ENCODE peak calls at places on chromosomes 11 and 22, in four cellular contexts. One of them, this sample, is unnamed.

GRCh38 chr11:40376346-40376745 is 1083.1 kb downstream of the LRRC4C start:
- DNase-seq in GM13977: no peak
- DNase-seq in glutamatergic neuron: no peak
- DNase-seq in endothelial cell: no peak
- DNase-seq in this sample: no peak

GRCh38 chr11:114953039-114953438 is 274.7 kb downstream of the NXPE2 start:
- DNase-seq in GM13977: no peak
- DNase-seq in glutamatergic neuron: no peak
- DNase-seq in endothelial cell: no peak
- DNase-seq in this sample: peak

GRCh38 chr11:80441821-80442220 is 1001.0 kb upstream of the TENM4 start:
- DNase-seq in GM13977: no peak
- DNase-seq in glutamatergic neuron: no peak
- DNase-seq in endothelial cell: no peak
- DNase-seq in this sample: no peak

GRCh38 chr22:37739000-37739399 is 42.2 kb downstream of the TRIOBP start:
- DNase-seq in GM13977: no peak
- DNase-seq in glutamatergic neuron: peak
- DNase-seq in endothelial cell: no peak
- DNase-seq in this sample: no peak

GRCh38 chr22:30697975-30698374 is 3.3 kb downstream of the OSBP2 start:
- DNase-seq in GM13977: no peak
- DNase-seq in glutamatergic neuron: no peak
- DNase-seq in endothelial cell: no peak
- DNase-seq in this sample: no peak

GRCh38 chr11:25902476-25902875 is 429.5 kb upstream of the ANO3 start:
- DNase-seq in GM13977: no peak
- DNase-seq in glutamatergic neuron: no peak
- DNase-seq in endothelial cell: no peak
- DNase-seq in this sample: no peak

GRCh38 chr22:19361501-19362103 is 69.9 kb downstream of the HIRA start:
- DNase-seq in GM13977: peak
- DNase-seq in glutamatergic neuron: no peak
- DNase-seq in endothelial cell: no peak
- DNase-seq in this sample: no peak

GRCh38 chr11:36131719-36132349 is 157.4 kb downstream of the COMMD9 start:
- DNase-seq in GM13977: peak
- DNase-seq in glutamatergic neuron: peak
- DNase-seq in endothelial cell: peak
- DNase-seq in this sample: peak

GRCh38 chr11:91081440-91082088 is 858.7 kb upstream of the CHORDC1 start:
- DNase-seq in GM13977: no peak
- DNase-seq in glutamatergic neuron: peak
- DNase-seq in endothelial cell: no peak
- DNase-seq in this sample: peak

GRCh38 chr22:46097268-46097900 is 52.9 kb upstream of the PPARA start:
- DNase-seq in GM13977: no peak
- DNase-seq in glutamatergic neuron: no peak
- DNase-seq in endothelial cell: no peak
- DNase-seq in this sample: no peak

GRCh38 chr22:46098525-46099475 is 51.5 kb upstream of the PPARA start:
- DNase-seq in GM13977: no peak
- DNase-seq in glutamatergic neuron: no peak
- DNase-seq in endothelial cell: no peak
- DNase-seq in this sample: no peak

GRCh38 chr22:46102159-46102558 is 48.2 kb upstream of the PPARA start:
- DNase-seq in GM13977: no peak
- DNase-seq in glutamatergic neuron: no peak
- DNase-seq in endothelial cell: no peak
- DNase-seq in this sample: no peak

GRCh38 chr22:46100401-46101105 is 49.8 kb upstream of the PPARA start:
- DNase-seq in GM13977: no peak
- DNase-seq in glutamatergic neuron: no peak
- DNase-seq in endothelial cell: no peak
- DNase-seq in this sample: no peak

GRCh38 chr22:46099740-46100139 is 50.6 kb upstream of the PPARA start:
- DNase-seq in GM13977: no peak
- DNase-seq in glutamatergic neuron: no peak
- DNase-seq in endothelial cell: no peak
- DNase-seq in this sample: no peak
- TF ChIP-seq CTCF in GM13977: no peak
- TF ChIP-seq CTCF in glutamatergic neuron: no peak
- TF ChIP-seq CTCF in endothelial cell: no peak
- TF ChIP-seq CTCF in this sample: no peak

GRCh38 chr11:123434262-123434661 is 4.2 kb downstream of the GRAMD1B start:
- DNase-seq in GM13977: peak
- DNase-seq in glutamatergic neuron: peak
- DNase-seq in endothelial cell: peak
- DNase-seq in this sample: peak
- TF ChIP-seq CTCF in GM13977: peak
- TF ChIP-seq CTCF in glutamatergic neuron: no peak
- TF ChIP-seq CTCF in endothelial cell: peak
- TF ChIP-seq CTCF in this sample: peak

GRCh38 chr22:21984793-21985192 is 2.2 kb upstream of the TOP3B start:
- DNase-seq in GM13977: peak
- DNase-seq in glutamatergic neuron: peak
- DNase-seq in endothelial cell: peak
- DNase-seq in this sample: no peak
- TF ChIP-seq CTCF in GM13977: peak
- TF ChIP-seq CTCF in glutamatergic neuron: peak
- TF ChIP-seq CTCF in endothelial cell: peak
- TF ChIP-seq CTCF in this sample: peak

GRCh38 chr11:8333431-8334401 is 70.0 kb upstream of the LMO1 start:
- DNase-seq in GM13977: no peak
- DNase-seq in glutamatergic neuron: no peak
- DNase-seq in endothelial cell: no peak
- DNase-seq in this sample: peak
- TF ChIP-seq CTCF in GM13977: no peak
- TF ChIP-seq CTCF in glutamatergic neuron: no peak
- TF ChIP-seq CTCF in endothelial cell: no peak
- TF ChIP-seq CTCF in this sample: peak

DNA sequence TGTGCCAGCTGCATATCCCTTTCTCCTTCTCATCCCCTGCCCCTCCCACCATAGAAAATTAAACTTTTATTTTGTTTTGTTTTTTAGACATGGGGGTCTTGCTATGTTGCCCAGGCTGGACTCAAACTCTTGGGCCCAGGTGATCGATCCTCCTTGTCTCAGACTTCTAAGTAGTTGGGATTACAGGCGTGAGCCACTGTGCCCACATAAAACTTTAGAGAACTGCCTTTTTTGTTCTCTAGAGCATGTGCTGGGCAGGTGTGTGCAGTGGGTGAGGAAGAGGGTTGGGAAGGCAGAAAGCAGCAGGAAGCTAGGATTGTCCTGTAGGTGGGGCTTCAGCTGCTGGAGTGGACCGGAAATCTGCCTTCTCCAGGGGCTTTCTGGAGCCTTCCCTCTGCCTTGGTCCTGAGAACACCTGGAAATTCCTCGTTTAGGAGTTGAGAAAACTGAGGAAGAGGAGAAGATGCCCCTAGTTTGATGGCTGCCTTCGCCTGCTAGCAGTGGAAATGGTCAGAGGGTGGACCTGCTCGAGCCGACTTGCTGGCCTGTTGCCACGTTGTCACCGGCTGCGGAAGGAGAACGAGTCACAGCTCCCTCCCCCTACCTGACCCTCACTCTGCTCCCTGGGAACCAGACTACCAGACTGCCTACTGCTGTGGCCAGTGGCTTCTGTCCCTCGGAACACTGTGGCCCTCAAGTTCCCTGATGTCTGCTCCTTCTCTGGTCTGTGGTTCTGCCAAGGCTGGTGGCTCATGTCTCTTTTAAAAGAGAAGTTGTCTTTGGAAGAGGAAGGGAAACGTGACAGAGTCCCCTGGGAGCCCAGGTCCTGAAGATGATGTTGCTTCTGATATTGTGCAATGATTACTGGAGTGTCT is 4.0 kb downstream of the ST14 start:
- DNase-seq in GM13977: no peak
- DNase-seq in glutamatergic neuron: no peak
- DNase-seq in endothelial cell: no peak
- DNase-seq in this sample: no peak
- TF ChIP-seq CTCF in GM13977: no peak
- TF ChIP-seq CTCF in glutamatergic neuron: no peak
- TF ChIP-seq CTCF in endothelial cell: no peak
- TF ChIP-seq CTCF in this sample: no peak

GRCh38 chr11:27807594-27807993 is 107.3 kb upstream of the BDNF start:
- DNase-seq in GM13977: no peak
- DNase-seq in glutamatergic neuron: no peak
- DNase-seq in endothelial cell: no peak
- DNase-seq in this sample: no peak
- TF ChIP-seq CTCF in GM13977: no peak
- TF ChIP-seq CTCF in glutamatergic neuron: no peak
- TF ChIP-seq CTCF in endothelial cell: no peak
- TF ChIP-seq CTCF in this sample: no peak

GRCh38 chr11:69438286-69438920 is 43.1 kb upstream of the LINC01488 start:
- DNase-seq in GM13977: no peak
- DNase-seq in glutamatergic neuron: no peak
- DNase-seq in endothelial cell: no peak
- DNase-seq in this sample: no peak

GRCh38 chr11:69437876-69438205 is 43.6 kb upstream of the LINC01488 start:
- DNase-seq in GM13977: no peak
- DNase-seq in glutamatergic neuron: no peak
- DNase-seq in endothelial cell: no peak
- DNase-seq in this sample: no peak

GRCh38 chr11:69436041-69436982 is 45.2 kb upstream of the LINC01488 start:
- DNase-seq in GM13977: no peak
- DNase-seq in glutamatergic neuron: no peak
- DNase-seq in endothelial cell: no peak
- DNase-seq in this sample: no peak

GRCh38 chr11:69435161-69435990 is 46.1 kb upstream of the LINC01488 start:
- DNase-seq in GM13977: no peak
- DNase-seq in glutamatergic neuron: no peak
- DNase-seq in endothelial cell: no peak
- DNase-seq in this sample: no peak

GRCh38 chr11:69437001-69437875 is 44.2 kb upstream of the LINC01488 start:
- DNase-seq in GM13977: no peak
- DNase-seq in glutamatergic neuron: no peak
- DNase-seq in endothelial cell: no peak
- DNase-seq in this sample: no peak
- TF ChIP-seq CTCF in GM13977: no peak
- TF ChIP-seq CTCF in glutamatergic neuron: no peak
- TF ChIP-seq CTCF in endothelial cell: no peak
- TF ChIP-seq CTCF in this sample: no peak

GRCh38 chr11:121104223-121104831 is 3.3 kb downstream of the TECTA start:
- DNase-seq in GM13977: no peak
- DNase-seq in glutamatergic neuron: no peak
- DNase-seq in endothelial cell: peak
- DNase-seq in this sample: no peak
- TF ChIP-seq CTCF in GM13977: peak
- TF ChIP-seq CTCF in glutamatergic neuron: peak
- TF ChIP-seq CTCF in endothelial cell: peak
- TF ChIP-seq CTCF in this sample: peak

GRCh38 chr11:61578819-61579218 is 2.1 kb downstream of the SYT7 start:
- DNase-seq in GM13977: no peak
- DNase-seq in glutamatergic neuron: no peak
- DNase-seq in endothelial cell: no peak
- DNase-seq in this sample: no peak

GRCh38 chr11:61579398-61580291 is 1.2 kb downstream of the SYT7 start:
- DNase-seq in GM13977: no peak
- DNase-seq in glutamatergic neuron: no peak
- DNase-seq in endothelial cell: no peak
- DNase-seq in this sample: peak

GRCh38 chr11:61580292-61580888 is 486 bp downstream of the SYT7 start:
- DNase-seq in GM13977: no peak
- DNase-seq in glutamatergic neuron: no peak
- DNase-seq in endothelial cell: peak
- DNase-seq in this sample: no peak

GRCh38 chr11:61581931-61582330 is 1.1 kb upstream of the SYT7 start:
- DNase-seq in GM13977: no peak
- DNase-seq in glutamatergic neuron: no peak
- DNase-seq in endothelial cell: no peak
- DNase-seq in this sample: no peak

DNA sequence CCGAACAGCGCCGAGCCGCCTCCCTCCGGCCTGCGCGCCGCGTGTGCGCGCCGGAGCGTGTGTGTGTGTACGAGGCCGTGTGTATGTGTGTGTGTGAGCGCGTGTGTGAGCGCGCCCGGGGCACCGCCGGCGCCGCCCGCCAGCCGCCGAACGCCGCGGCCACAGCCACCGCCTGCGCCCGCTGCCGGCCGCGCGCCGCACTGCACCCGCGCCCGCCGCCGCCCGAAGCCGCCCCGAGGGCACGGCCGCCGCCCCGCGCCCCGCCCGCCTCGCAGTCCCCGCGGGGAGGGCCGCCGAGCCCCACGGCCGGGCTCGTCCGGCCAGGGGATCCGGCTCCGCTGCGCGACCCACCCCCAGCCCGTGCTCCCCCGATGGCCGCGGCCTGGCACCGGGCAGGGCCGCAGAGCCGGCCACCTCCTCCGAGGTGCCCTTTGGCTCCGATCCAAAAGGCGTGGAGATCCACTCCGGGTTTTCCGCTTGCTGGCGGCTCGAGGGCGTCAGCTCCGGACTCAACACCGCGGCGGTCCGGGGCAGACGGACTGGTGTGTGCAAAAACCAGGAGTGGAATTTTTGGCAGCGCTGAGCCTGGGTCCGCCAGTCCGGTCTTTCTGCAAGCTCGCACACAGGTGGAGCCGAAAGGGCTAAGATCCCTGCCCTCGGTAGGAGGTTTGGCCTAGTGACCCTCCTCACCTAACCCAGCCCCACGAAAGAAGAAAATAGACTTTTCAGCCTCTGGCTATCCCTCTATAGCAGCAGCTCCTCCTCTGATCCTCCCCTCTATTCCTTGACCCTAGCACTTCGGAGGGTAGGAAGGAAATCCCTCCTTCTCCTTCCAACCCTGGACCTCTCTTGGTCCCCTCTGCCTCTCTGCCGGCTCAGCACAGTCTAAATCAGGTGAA is at the start of gene SYT7:
- DNase-seq in GM13977: peak
- DNase-seq in glutamatergic neuron: peak
- DNase-seq in endothelial cell: peak
- DNase-seq in this sample: peak
- TF ChIP-seq CTCF in GM13977: peak
- TF ChIP-seq CTCF in glutamatergic neuron: peak
- TF ChIP-seq CTCF in endothelial cell: peak
- TF ChIP-seq CTCF in this sample: peak

GRCh38 chr11:100827934-100828661 is 141.0 kb downstream of the ARHGAP42 start:
- DNase-seq in GM13977: no peak
- DNase-seq in glutamatergic neuron: no peak
- DNase-seq in endothelial cell: peak
- DNase-seq in this sample: peak
- TF ChIP-seq CTCF in GM13977: peak
- TF ChIP-seq CTCF in glutamatergic neuron: no peak
- TF ChIP-seq CTCF in endothelial cell: peak
- TF ChIP-seq CTCF in this sample: peak

This sample was measured in WERI-Rb-1.